ENCODE peak calls at places on chromosomes 2 and 18, in seven cellular contexts. N is non-pigmented ciliary epithelial cell; V is BJ; H is stimulated activated naive B cell treated with anti-CD40 and anti-IgM and Interleukin-4, amounts not matched to agents 10 μg/mL and 1 μg/mL and 100 μg/mL, for 72 hours; S is A549; M is fibroblast of gingiva; F is ACHN. G is an unnamed sample.

GRCh38 chr2:187302619-187303018 is 145.4 kb downstream of the CALCRL start:
- DNase-seq in N (peak; percentile 51), V (no peak), H (no peak), S (no peak), M (peak; percentile 12), F (no peak), G (no peak)

GRCh38 chr18:38369772-38370690 is 804.4 kb upstream of the CELF4 start:
- DNase-seq in N (peak; percentile 5), V (no peak), H (no peak), S (no peak), M (no peak), F (no peak), G (no peak)

GRCh38 chr2:115867024-115867423 is 1424.6 kb downstream of the DPP10 start:
- DNase-seq in N (no peak), V (no peak), H (no peak), S (no peak), M (no peak), F (no peak), G (no peak)

GRCh38 chr2:17827306-17827705 is 11.0 kb downstream of the MSGN1 start:
- DNase-seq in N (no peak), V (no peak), H (no peak), S (no peak), M (no peak), F (no peak), G (no peak)

GRCh38 chr2:97662895-97663625 is 784 bp downstream of the ACTR1B start:
- DNase-seq in N (peak; percentile 78), V (peak; percentile 63), H (peak; percentile 77), S (peak; percentile 47), M (peak; percentile 67), F (peak; percentile 92), G (peak; percentile 43)

GRCh38 chr2:1728821-1729220 is 15.5 kb downstream of the PXDN start:
- DNase-seq in N (no peak), V (no peak), H (no peak), S (no peak), M (no peak), F (peak; percentile 32), G (no peak)

GRCh38 chr2:1837022-1837421 is 92.7 kb upstream of the PXDN start:
- DNase-seq in N (no peak), V (no peak), H (no peak), S (no peak), M (no peak), F (no peak), G (no peak)

GRCh38 chr2:158049129-158049855 is 52.4 kb upstream of the UPP2 start:
- DNase-seq in N (no peak), V (no peak), H (no peak), S (no peak), M (no peak), F (no peak), G (no peak)

GRCh38 chr2:69026026-69026425 is 13.0 kb downstream of the ANTXR1 start:
- DNase-seq in N (no peak), V (no peak), H (peak; percentile 15), S (no peak), M (peak; percentile 31), F (peak; percentile 76), G (no peak)

GRCh38 chr2:143264851-143265250 is 135.6 kb downstream of the ARHGAP15 start:
- DNase-seq in N (peak; percentile 46), V (peak; percentile 72), H (no peak), S (no peak), M (peak; percentile 91), F (no peak), G (no peak)

GRCh38 chr18:47772374-47773248 is 157.8 kb downstream of the SMAD2 start:
- DNase-seq in N (peak; percentile 8), V (no peak), H (peak; percentile 25), S (peak; percentile 39), M (peak; percentile 48), F (peak; percentile 49), G (peak; percentile 43)

GRCh38 chr18:13619505-13620205 is 106.7 kb downstream of the FAM210A start:
- DNase-seq in N (no peak), V (no peak), H (no peak), S (no peak), M (no peak), F (no peak), G (no peak)

GRCh38 chr2:176500921-176501320 is 231.7 kb downstream of the MTX2 start:
- DNase-seq in N (no peak), V (peak; percentile 67), H (no peak), S (no peak), M (peak; percentile 37), F (no peak), G (no peak)

GRCh38 chr2:54042908-54043620 is 72.3 kb upstream of the PSME4 start:
- DNase-seq in N (no peak), V (no peak), H (no peak), S (no peak), M (peak; percentile 6), F (no peak), G (no peak)

GRCh38 chr2:26691881-26692813 is at the start of gene KCNK3:
- DNase-seq in N (no peak), V (no peak), H (no peak), S (peak; percentile 50), M (peak; percentile 14), F (peak; percentile 70), G (no peak)

GRCh38 chr2:124027182-124027581 is 2.1 kb downstream of the CNTNAP5 start:
- DNase-seq in N (peak; percentile 19), V (no peak), H (no peak), S (peak; percentile 8), M (no peak), F (peak; percentile 65), G (peak; percentile 3)

GRCh38 chr2:47014564-47015051 is 99.0 kb upstream of the MCFD2 start:
- DNase-seq in N (no peak), V (no peak), H (no peak), S (no peak), M (no peak), F (no peak), G (no peak)

GRCh38 chr18:58135170-58135569 is 91.1 kb downstream of the NEDD4L start:
- DNase-seq in N (peak; percentile 48), V (peak; percentile 92), H (no peak), S (no peak), M (peak; percentile 70), F (peak; percentile 68), G (no peak)

GRCh38 chr2:111662039-111662740 is 221.8 kb downstream of the ANAPC1 start:
- DNase-seq in N (no peak), V (no peak), H (no peak), S (no peak), M (peak; percentile 68), F (no peak), G (no peak)

GRCh38 chr2:37493425-37493824 is 149.0 kb downstream of the QPCT start:
- DNase-seq in N (no peak), V (no peak), H (no peak), S (no peak), M (no peak), F (no peak), G (no peak)

GRCh38 chr18:35438480-35439234 is 59.1 kb downstream of the INO80C start:
- DNase-seq in N (no peak), V (no peak), H (no peak), S (no peak), M (no peak), F (no peak), G (no peak)

GRCh38 chr2:201255468-201255867 is 4.9 kb upstream of the CASP8 start:
- DNase-seq in N (no peak), V (no peak), H (no peak), S (no peak), M (no peak), F (no peak), G (no peak)

GRCh38 chr2:64502860-64503259 is 21.3 kb upstream of the AFTPH start:
- DNase-seq in N (no peak), V (no peak), H (no peak), S (no peak), M (no peak), F (no peak), G (no peak)

GRCh38 chr2:188293601-188294482 is 2.2 kb downstream of the GULP1 start:
- DNase-seq in N (no peak), V (no peak), H (no peak), S (peak; percentile 15), M (peak; percentile 72), F (peak; percentile 87), G (no peak)

GRCh38 chr2:48541696-48542389 is 11.9 kb downstream of the STON1 start:
- DNase-seq in N (no peak), V (no peak), H (no peak), S (no peak), M (peak; percentile 61), F (no peak), G (no peak)

GRCh38 chr2:100953406-100954043 is 48.6 kb upstream of the RPL31 start:
- DNase-seq in N (no peak), V (no peak), H (no peak), S (no peak), M (no peak), F (no peak), G (no peak)

GRCh38 chr18:78697446-78697845 is 282.2 kb upstream of the SALL3 start:
- DNase-seq in N (no peak), V (no peak), H (no peak), S (no peak), M (no peak), F (no peak), G (no peak)

GRCh38 chr2:219175928-219176817 is 552 bp downstream of the CNPPD1 start:
- DNase-seq in N (no peak), V (no peak), H (peak; percentile 78), S (peak; percentile 33), M (peak; percentile 14), F (peak; percentile 51), G (no peak)

GRCh38 chr2:105129722-105130232 is 91.9 kb downstream of the MRPS9 start:
- DNase-seq in N (no peak), V (no peak), H (peak; percentile 78), S (no peak), M (no peak), F (no peak), G (peak; percentile 17)

GRCh38 chr2:143284087-143284675 is 155.0 kb downstream of the ARHGAP15 start:
- DNase-seq in N (no peak), V (no peak), H (no peak), S (peak; percentile 5), M (peak; percentile 34), F (peak; percentile 58), G (no peak)

GRCh38 chr2:56969513-56969912 is 785.7 kb downstream of the CCDC85A start:
- DNase-seq in N (no peak), V (no peak), H (no peak), S (no peak), M (no peak), F (no peak), G (no peak)

GRCh38 chr2:109510136-109511028 is 103.4 kb downstream of the SEPTIN10 start:
- DNase-seq in N (peak; percentile 19), V (no peak), H (peak; percentile 61), S (peak; percentile 76), M (peak; percentile 51), F (peak; percentile 78), G (peak; percentile 60)

GRCh38 chr2:167177196-167177595 is 288.9 kb downstream of the XIRP2 start:
- DNase-seq in N (no peak), V (no peak), H (no peak), S (no peak), M (peak; percentile 48), F (no peak), G (no peak)

GRCh38 chr18:12589419-12589818 is 68.5 kb downstream of the SPIRE1 start:
- DNase-seq in N (no peak), V (no peak), H (no peak), S (no peak), M (no peak), F (no peak), G (no peak)

GRCh38 chr2:48548871-48549270 is 18.9 kb downstream of the STON1 start:
- DNase-seq in N (no peak), V (no peak), H (no peak), S (no peak), M (peak; percentile 88), F (no peak), G (no peak)

GRCh38 chr18:74171910-74172606 is 23.7 kb downstream of the TIMM21 start:
- DNase-seq in N (no peak), V (no peak), H (no peak), S (no peak), M (no peak), F (peak; percentile 32), G (no peak)

GRCh38 chr2:169803480-169803879 is 4.8 kb downstream of the SSB start:
- DNase-seq in N (no peak), V (no peak), H (no peak), S (no peak), M (peak; percentile 72), F (no peak), G (no peak)

GRCh38 chr2:105344704-105345345 is 7.5 kb downstream of the C2orf49 start:
- DNase-seq in N (no peak), V (no peak), H (no peak), S (peak; percentile 18), M (peak; percentile 24), F (peak; percentile 68), G (no peak)